ENCODE peak calls at places on chromosomes 12 and 14, in four cellular contexts. One of them, this sample, is unnamed.

GRCh38 chr12:58364389-58365086 is 423.2 kb downstream of the ATP23 start:
- DNase-seq in NCI-H524 treated with DMSO at 0.1 percent for 48 hours: no peak
- DNase-seq in GM03348: peak
- DNase-seq in bronchial epithelial cell: peak
- DNase-seq in this sample: peak

GRCh38 chr12:119463211-119463914 is 128.8 kb downstream of the CCDC60 start:
- DNase-seq in bronchial epithelial cell: no peak
- DNase-seq in GM03348: no peak
- DNase-seq in NCI-H524 treated with DMSO at 0.1 percent for 48 hours: no peak
- DNase-seq in this sample: no peak

GRCh38 chr12:14771651-14772137 is 31.6 kb downstream of the WBP11 start:
- DNase-seq in bronchial epithelial cell: no peak
- DNase-seq in NCI-H524 treated with DMSO at 0.1 percent for 48 hours: no peak
- DNase-seq in GM03348: no peak
- DNase-seq in this sample: no peak

GRCh38 chr14:90382491-90383125 is 14.2 kb upstream of the CALM1 start:
- DNase-seq in NCI-H524 treated with DMSO at 0.1 percent for 48 hours: no peak
- DNase-seq in GM03348: peak
- DNase-seq in bronchial epithelial cell: peak
- DNase-seq in this sample: peak

GRCh38 chr12:6016756-6017155 is 71.7 kb upstream of the ANO2 start:
- DNase-seq in GM03348: no peak
- DNase-seq in NCI-H524 treated with DMSO at 0.1 percent for 48 hours: no peak
- DNase-seq in bronchial epithelial cell: no peak
- DNase-seq in this sample: no peak

GRCh38 chr12:70590549-70591226 is 46.5 kb downstream of the PTPRB start:
- DNase-seq in NCI-H524 treated with DMSO at 0.1 percent for 48 hours: no peak
- DNase-seq in bronchial epithelial cell: no peak
- DNase-seq in GM03348: no peak
- DNase-seq in this sample: no peak

GRCh38 chr14:52840916-52841315 is 49.5 kb upstream of the GNPNAT1 start:
- DNase-seq in bronchial epithelial cell: peak
- DNase-seq in NCI-H524 treated with DMSO at 0.1 percent for 48 hours: no peak
- DNase-seq in GM03348: peak
- DNase-seq in this sample: peak

GRCh38 chr12:53365245-53365904 is 14.6 kb upstream of the SP1 start:
- DNase-seq in NCI-H524 treated with DMSO at 0.1 percent for 48 hours: no peak
- DNase-seq in bronchial epithelial cell: peak
- DNase-seq in GM03348: peak
- DNase-seq in this sample: peak

GRCh38 chr14:30191639-30192279 is 264.1 kb upstream of the PRKD1 start:
- DNase-seq in NCI-H524 treated with DMSO at 0.1 percent for 48 hours: no peak
- DNase-seq in GM03348: no peak
- DNase-seq in bronchial epithelial cell: no peak
- DNase-seq in this sample: no peak

GRCh38 chr12:12636641-12637040 is 25.0 kb downstream of the CREBL2 start:
- DNase-seq in GM03348: no peak
- DNase-seq in bronchial epithelial cell: peak
- DNase-seq in NCI-H524 treated with DMSO at 0.1 percent for 48 hours: no peak
- DNase-seq in this sample: no peak

GRCh38 chr12:2456122-2456812 is 338.5 kb upstream of the FKBP4 start:
- DNase-seq in bronchial epithelial cell: no peak
- DNase-seq in GM03348: no peak
- DNase-seq in NCI-H524 treated with DMSO at 0.1 percent for 48 hours: no peak
- DNase-seq in this sample: no peak

GRCh38 chr12:75622492-75622891 is 111.1 kb upstream of the KRR1 start:
- DNase-seq in GM03348: no peak
- DNase-seq in NCI-H524 treated with DMSO at 0.1 percent for 48 hours: no peak
- DNase-seq in bronchial epithelial cell: no peak
- DNase-seq in this sample: no peak

GRCh38 chr12:6342140-6342889 is 439 bp upstream of the TNFRSF1A start:
- DNase-seq in bronchial epithelial cell: peak
- DNase-seq in GM03348: peak
- DNase-seq in NCI-H524 treated with DMSO at 0.1 percent for 48 hours: no peak
- DNase-seq in this sample: no peak

GRCh38 chr14:75610839-75611238 is 32.4 kb downstream of the FLVCR2 start:
- DNase-seq in bronchial epithelial cell: no peak
- DNase-seq in NCI-H524 treated with DMSO at 0.1 percent for 48 hours: no peak
- DNase-seq in GM03348: no peak
- DNase-seq in this sample: no peak

GRCh38 chr12:48021485-48022179 is 17.4 kb upstream of the COL2A1 start:
- DNase-seq in bronchial epithelial cell: no peak
- DNase-seq in NCI-H524 treated with DMSO at 0.1 percent for 48 hours: no peak
- DNase-seq in GM03348: no peak
- DNase-seq in this sample: no peak

GRCh38 chr12:113234483-113234882 is 13.2 kb downstream of the TPCN1 start:
- DNase-seq in bronchial epithelial cell: no peak
- DNase-seq in NCI-H524 treated with DMSO at 0.1 percent for 48 hours: no peak
- DNase-seq in GM03348: no peak
- DNase-seq in this sample: no peak

GRCh38 chr12:62128186-62128965 is 131.8 kb upstream of the USP15 start:
- DNase-seq in GM03348: no peak
- DNase-seq in bronchial epithelial cell: peak
- DNase-seq in NCI-H524 treated with DMSO at 0.1 percent for 48 hours: no peak
- DNase-seq in this sample: no peak

GRCh38 chr14:62209287-62209899 is 447.2 kb downstream of the SNAPC1 start:
- DNase-seq in bronchial epithelial cell: peak
- DNase-seq in GM03348: peak
- DNase-seq in NCI-H524 treated with DMSO at 0.1 percent for 48 hours: no peak
- DNase-seq in this sample: peak

GRCh38 chr14:91154851-91155625 is 41.2 kb downstream of the DGLUCY start:
- DNase-seq in bronchial epithelial cell: peak
- DNase-seq in GM03348: peak
- DNase-seq in NCI-H524 treated with DMSO at 0.1 percent for 48 hours: peak
- DNase-seq in this sample: no peak

GRCh38 chr12:125099407-125099779 is 34.2 kb downstream of the AACS start:
- DNase-seq in NCI-H524 treated with DMSO at 0.1 percent for 48 hours: no peak
- DNase-seq in GM03348: no peak
- DNase-seq in bronchial epithelial cell: no peak
- DNase-seq in this sample: no peak

GRCh38 chr12:49549735-49550710 is 11.2 kb downstream of the KCNH3 start:
- DNase-seq in bronchial epithelial cell: no peak
- DNase-seq in NCI-H524 treated with DMSO at 0.1 percent for 48 hours: no peak
- DNase-seq in GM03348: no peak
- DNase-seq in this sample: no peak

GRCh38 chr12:42447371-42447786 is 121.4 kb downstream of the PPHLN1 start:
- DNase-seq in bronchial epithelial cell: no peak
- DNase-seq in GM03348: no peak
- DNase-seq in NCI-H524 treated with DMSO at 0.1 percent for 48 hours: no peak
- DNase-seq in this sample: no peak

GRCh38 chr12:2287589-2287988 is 234.8 kb downstream of the CACNA1C start:
- DNase-seq in bronchial epithelial cell: no peak
- DNase-seq in NCI-H524 treated with DMSO at 0.1 percent for 48 hours: no peak
- DNase-seq in GM03348: no peak
- DNase-seq in this sample: no peak

GRCh38 chr12:103657331-103657730 is 70.3 kb downstream of the STAB2 start:
- DNase-seq in bronchial epithelial cell: peak
- DNase-seq in NCI-H524 treated with DMSO at 0.1 percent for 48 hours: no peak
- DNase-seq in GM03348: no peak
- DNase-seq in this sample: no peak

This sample was measured in AG20443.